ENCODE peak calls at places on chromosomes 11 and 22, in five cellular contexts. O is HCEC 1CT; Z is DMS153; E is putamen; T is stimulated activated CD8-positive, alpha-beta memory T cell treated with anti-CD3 and anti-CD28 coated beads, Interleukin-7, amount 100 ng/mL, for 4 hours. M is an unnamed sample.

GRCh38 chr11:97995874-97996273 is 1024.9 kb upstream of the CNTN5 start:
- DNase-seq in O (no peak), Z (no peak), E (no peak), T (no peak), M (no peak)

GRCh38 chr11:72872012-72872411 is 57.8 kb downstream of the ATG16L2 start:
- DNase-seq in T (no peak), E (no peak), O (no peak), Z (no peak), M (no peak)

GRCh38 chr11:123653997-123654565 is 343 bp downstream of the SCN3B start:
- DNase-seq in Z (no peak), O (no peak), T (no peak), E (no peak), M (no peak)

GRCh38 chr11:1122356-1123002 is 35.3 kb upstream of the MUC5AC start:
- DNase-seq in O (no peak), E (no peak), Z (no peak), T (no peak), M (peak; percentile 70)

GRCh38 chr11:68432874-68433273 is 27.7 kb upstream of the PPP6R3 start:
- DNase-seq in E (no peak), O (no peak), T (no peak), Z (no peak), M (no peak)

GRCh38 chr11:130937051-130937450 is 20.8 kb upstream of the SNX19 start:
- DNase-seq in T (no peak), E (no peak), O (no peak), Z (no peak), M (no peak)

GRCh38 chr11:110827276-110827675 is 115.0 kb upstream of the ARHGAP20 start:
- DNase-seq in Z (no peak), T (no peak), E (no peak), O (no peak), M (no peak)

GRCh38 chr22:28791841-28792490 is 8.4 kb downstream of the XBP1 start:
- DNase-seq in O (no peak), Z (no peak), T (no peak), E (no peak), M (no peak)

GRCh38 chr22:36913431-36914382 is at the start of gene CSF2RB:
- DNase-seq in O (no peak), E (peak; percentile 29), Z (no peak), T (no peak), M (no peak)

GRCh38 chr11:122659676-122660571 is 4.4 kb downstream of the UBASH3B start:
- DNase-seq in Z (no peak), E (no peak), T (no peak), O (no peak), M (no peak)

GRCh38 chr11:2541881-2542361 is 97.1 kb downstream of the KCNQ1 start:
- DNase-seq in E (no peak), O (no peak), T (no peak), Z (no peak), M (peak; percentile 49)

GRCh38 chr11:55714982-55715888 is 53.2 kb downstream of the OR4C6 start:
- DNase-seq in E (no peak), T (no peak), O (no peak), Z (no peak), M (no peak)

GRCh38 chr11:57085604-57086003 is 96.1 kb upstream of the LRRC55 start:
- DNase-seq in Z (no peak), O (peak; percentile 13), E (no peak), T (no peak), M (no peak)

GRCh38 chr11:123033895-123034294 is 28.0 kb downstream of the HSPA8 start:
- DNase-seq in E (no peak), Z (no peak), O (no peak), T (no peak), M (peak; percentile 44)

GRCh38 chr22:39524089-39524752 is 3.9 kb downstream of the ATF4 start:
- DNase-seq in Z (no peak), E (no peak), T (no peak), O (peak; percentile 39), M (no peak)

GRCh38 chr11:72573380-72573949 is 100.8 kb downstream of the PDE2A start:
- DNase-seq in O (peak; percentile 36), T (no peak), Z (no peak), E (no peak), M (peak; percentile 63)

GRCh38 chr11:74429205-74429604 is 31.0 kb upstream of the PGM2L1 start:
- DNase-seq in T (no peak), O (no peak), E (no peak), Z (no peak), M (no peak)

GRCh38 chr11:10490032-10490397 is 35.0 kb downstream of the AMPD3 start:
- DNase-seq in Z (no peak), T (no peak), E (no peak), O (no peak), M (no peak)

GRCh38 chr11:113163291-113164030 is 150.9 kb upstream of the TTC12 start:
- DNase-seq in Z (no peak), O (peak; percentile 5), T (no peak), E (no peak), M (no peak)

GRCh38 chr11:9906043-9906791 is 242.3 kb downstream of the SWAP70 start:
- DNase-seq in O (peak; percentile 97), Z (no peak), T (no peak), E (no peak), M (no peak)

GRCh38 chr11:76799061-76799804 is 16.1 kb downstream of the TSKU start:
- DNase-seq in E (peak; percentile 45), O (peak; percentile 60), T (peak; percentile 51), Z (peak; percentile 24), M (peak; percentile 95)

GRCh38 chr11:46296520-46297448 is 19.3 kb downstream of the CREB3L1 start:
- DNase-seq in Z (no peak), T (no peak), O (peak; percentile 68), E (no peak), M (no peak)

GRCh38 chr11:94897330-94897768 is 76.0 kb downstream of the CWC15 start:
- DNase-seq in O (peak; percentile 32), Z (no peak), E (peak; percentile 28), T (no peak), M (no peak)

GRCh38 chr22:28514314-28514713 is 165.3 kb downstream of the TTC28 start:
- DNase-seq in T (no peak), Z (no peak), E (no peak), O (no peak), M (no peak)

GRCh38 chr11:93000511-93001476 is 31.3 kb downstream of the MTNR1B start:
- DNase-seq in T (no peak), E (no peak), Z (no peak), O (peak; percentile 89), M (no peak)

GRCh38 chr11:35307221-35307621 is 112.1 kb downstream of the SLC1A2 start:
- DNase-seq in T (no peak), O (no peak), Z (no peak), E (no peak), M (no peak)

GRCh38 chr11:8717876-8718753 is 35.5 kb downstream of the RPL27A start:
- DNase-seq in O (peak; percentile 86), Z (no peak), T (no peak), E (no peak), M (no peak)

GRCh38 chr11:1935156-1936071 is 11.7 kb upstream of the MRPL23 start:
- DNase-seq in O (no peak), T (no peak), E (no peak), Z (no peak), M (no peak)

GRCh38 chr11:86620796-86621575 is 51.4 kb downstream of the ME3 start:
- DNase-seq in T (no peak), Z (no peak), E (no peak), O (peak; percentile 28), M (no peak)

GRCh38 chr22:40009231-40009769 is 14.5 kb downstream of the FAM83F start:
- DNase-seq in T (no peak), Z (peak; percentile 80), E (no peak), O (no peak), M (no peak)

GRCh38 chr11:62208785-62209144 is 292 bp downstream of the SCGB2A1 start:
- DNase-seq in E (no peak), O (no peak), T (no peak), Z (peak; percentile 70), M (no peak)

GRCh38 chr11:61332266-61332822 is 561 bp downstream of the DDB1 start:
- DNase-seq in T (no peak), O (peak; percentile 24), Z (no peak), E (no peak), M (no peak)

GRCh38 chr11:70544774-70545625 is 146.7 kb downstream of the CTTN start:
- DNase-seq in O (no peak), T (no peak), Z (no peak), E (no peak), M (no peak)

GRCh38 chr11:104142701-104143100 is 21.2 kb downstream of the PDGFD start:
- DNase-seq in O (no peak), T (no peak), E (no peak), Z (no peak), M (no peak)

GRCh38 chr11:59669611-59670009 is 773 bp upstream of the PATL1 start:
- DNase-seq in T (peak; percentile 24), Z (no peak), E (peak; percentile 58), O (peak; percentile 57), M (no peak)

M was measured in suprapubic skin.